ENCODE peak calls at places on chromosomes 1 and 21, in six cellular contexts. E is IMR-90, A is H1, Z is neuronal stem cell, I is mesendoderm, X is trophoblast cell. J is an unnamed sample.

GRCh38 chr1:76040327-76040868 is 34.1 kb upstream of the ST6GALNAC3 start:
- DNase-seq in X (no peak), Z (no peak), E (no peak), I (peak), A (no peak), J (no peak)

GRCh38 chr1:223641523-223642039 is 23.9 kb downstream of the CAPN8 start:
- DNase-seq in X (no peak), Z (no peak), E (no peak), A (no peak), I (peak), J (no peak)

GRCh38 chr21:33168886-33169285 is 60.9 kb upstream of the IFNAR2 start:
- DNase-seq in A (no peak), I (no peak), E (no peak), X (no peak), Z (no peak), J (no peak)

GRCh38 chr1:211829343-211830054 is 1.1 kb downstream of the LPGAT1 start:
- DNase-seq in Z (peak), I (peak), X (peak), A (no peak), E (no peak), J (peak)

GRCh38 chr1:151606384-151606783 is 5.5 kb upstream of the SNX27 start:
- DNase-seq in A (no peak), X (peak), E (peak), I (peak), Z (no peak), J (no peak)

GRCh38 chr1:22769932-22770331 is 59.3 kb downstream of the EPHB2 start:
- DNase-seq in I (no peak), X (no peak), Z (no peak), A (no peak), E (no peak), J (no peak)

GRCh38 chr1:200436436-200436835 is 26.6 kb upstream of the ZNF281 start:
- DNase-seq in Z (no peak), A (no peak), I (no peak), X (peak), E (peak), J (no peak)

GRCh38 chr1:112997781-112998180 is 41.8 kb upstream of the SLC16A1 start:
- DNase-seq in E (peak), Z (no peak), A (no peak), X (no peak), I (no peak), J (no peak)

GRCh38 chr1:200380589-200381021 is 29.2 kb downstream of the ZNF281 start:
- DNase-seq in A (no peak), Z (no peak), E (no peak), I (no peak), X (no peak), J (no peak)

GRCh38 chr1:225712391-225712790 is 59.5 kb upstream of the ENAH start:
- DNase-seq in I (no peak), Z (no peak), E (no peak), X (no peak), A (no peak), J (peak)

GRCh38 chr1:96049759-96050409 is 671.7 kb upstream of the PTBP2 start:
- DNase-seq in E (no peak), Z (no peak), A (no peak), X (no peak), I (no peak), J (no peak)

GRCh38 chr1:55352080-55352800 is 137.1 kb upstream of the USP24 start:
- DNase-seq in X (no peak), I (no peak), Z (no peak), A (no peak), E (no peak), J (no peak)

GRCh38 chr1:68600049-68600661 is 103.3 kb upstream of the DEPDC1 start:
- DNase-seq in Z (no peak), E (peak), I (peak), A (peak), X (no peak), J (peak)

GRCh38 chr1:25748531-25749205 is 51.3 kb upstream of the SELENON start:
- DNase-seq in X (peak), Z (no peak), I (no peak), A (no peak), E (no peak), J (no peak)

GRCh38 chr1:107964397-107965111 is 426 bp downstream of the VAV3 start:
- DNase-seq in A (no peak), X (no peak), Z (peak), E (no peak), I (peak), J (no peak)

GRCh38 chr1:8370928-8371327 is 53.0 kb downstream of the SLC45A1 start:
- DNase-seq in Z (no peak), I (no peak), A (no peak), E (peak), X (no peak), J (no peak)

GRCh38 chr1:211258756-211259595 is at the start of gene RCOR3:
- DNase-seq in I (peak), Z (peak), E (peak), X (peak), A (peak), J (peak)

GRCh38 chr1:158146165-158146564 is 34.5 kb upstream of the CD1D start:
- DNase-seq in X (no peak), A (no peak), E (peak), I (no peak), Z (no peak), J (peak)

GRCh38 chr1:74193908-74194307 is 4.1 kb downstream of the LRRIQ3 start:
- DNase-seq in A (no peak), E (peak), I (no peak), X (peak), Z (no peak), J (peak)

GRCh38 chr1:163459539-163459938 is 137.8 kb downstream of the NUF2 start:
- DNase-seq in I (no peak), X (no peak), A (no peak), Z (no peak), E (no peak), J (no peak)

GRCh38 chr1:56495538-56495937 is 83.8 kb downstream of the PLPP3 start:
- DNase-seq in A (no peak), Z (no peak), X (no peak), E (no peak), I (no peak), J (no peak)

GRCh38 chr1:30611741-30612309 is 111.6 kb downstream of the MATN1 start:
- DNase-seq in A (no peak), I (peak), X (no peak), E (no peak), Z (peak), J (no peak)

GRCh38 chr1:1926346-1926811 is 7.3 kb upstream of the TMEM52 start:
- DNase-seq in E (no peak), A (no peak), I (no peak), Z (no peak), X (no peak), J (no peak)

GRCh38 chr1:10625076-10625475 is 150.3 kb downstream of the PEX14 start:
- DNase-seq in X (no peak), I (no peak), A (no peak), E (no peak), Z (no peak), J (no peak)

GRCh38 chr1:234780112-234780511 is 170.1 kb upstream of the IRF2BP2 start:
- DNase-seq in Z (no peak), A (no peak), E (no peak), I (no peak), X (no peak), J (no peak)

GRCh38 chr1:61480273-61480672 is 244.7 kb downstream of the TM2D1 start:
- DNase-seq in X (no peak), A (no peak), I (no peak), E (no peak), Z (no peak), J (no peak)

GRCh38 chr1:61482170-61482569 is 242.8 kb downstream of the TM2D1 start:
- DNase-seq in Z (no peak), X (no peak), E (no peak), I (no peak), A (no peak), J (no peak)

GRCh38 chr1:61477301-61477700 is 247.6 kb downstream of the TM2D1 start:
- DNase-seq in I (peak), E (no peak), Z (no peak), A (no peak), X (no peak), J (no peak)

GRCh38 chr1:61486783-61487505 is 238.0 kb downstream of the TM2D1 start:
- DNase-seq in Z (no peak), I (no peak), E (no peak), X (peak), A (no peak), J (no peak)

DNA sequence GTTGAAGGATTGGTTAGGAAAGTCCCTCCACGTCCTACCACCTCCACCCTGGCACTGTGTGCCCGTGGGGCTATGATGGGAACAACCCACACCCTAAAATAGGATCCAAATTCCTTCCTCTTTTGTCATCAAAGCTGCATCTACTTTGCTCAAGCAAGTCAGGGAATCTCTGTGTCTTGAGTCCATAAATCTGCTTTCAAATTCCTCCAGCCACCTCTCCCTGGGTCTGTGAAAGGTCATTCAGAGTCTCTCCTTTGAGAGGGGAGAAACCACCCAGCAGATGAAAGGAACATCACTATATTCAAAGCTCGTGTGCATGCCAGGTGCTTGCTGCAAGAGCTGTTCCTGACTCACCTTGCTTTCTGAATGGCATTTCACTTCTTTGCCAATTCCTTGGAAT is 243.6 kb downstream of the TM2D1 start:
- DNase-seq in A (no peak), Z (no peak), E (no peak), I (no peak), X (no peak), J (no peak)
- H3K27ac ChIP-seq in A (no peak), Z (no peak), E (no peak), I (no peak), X (no peak), J (no peak)

GRCh38 chr1:62436039-62436465 is 797 bp upstream of the USP1 start:
- DNase-seq in A (no peak), X (no peak), E (no peak), Z (no peak), I (no peak), J (no peak)
- H2BK5ac ChIP-seq in A (peak), X (peak), E (peak), Z (peak), I (peak), J (peak)

DNA sequence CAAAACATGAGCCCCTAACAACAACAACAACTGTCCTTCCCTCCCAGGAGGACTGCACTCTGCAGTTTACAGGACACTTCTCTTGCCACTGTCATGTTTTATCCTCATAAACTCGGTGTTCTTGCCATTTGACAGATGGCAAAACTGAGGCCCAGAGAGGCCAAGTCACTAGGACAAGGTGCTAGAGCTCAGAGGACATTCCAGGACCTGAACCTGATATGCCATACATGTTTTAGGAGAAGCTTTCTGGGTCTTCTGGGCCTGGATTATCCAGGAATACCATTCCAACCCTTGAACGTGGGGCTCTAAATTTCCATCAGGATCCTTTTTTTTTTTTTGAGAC is 19.4 kb upstream of the TENT5B start:
- DNase-seq in X (no peak), E (no peak), Z (no peak), I (no peak), A (no peak), J (no peak)
- H3K4me3 ChIP-seq in X (no peak), E (no peak), Z (no peak), I (no peak), A (no peak), J (no peak)

DNA sequence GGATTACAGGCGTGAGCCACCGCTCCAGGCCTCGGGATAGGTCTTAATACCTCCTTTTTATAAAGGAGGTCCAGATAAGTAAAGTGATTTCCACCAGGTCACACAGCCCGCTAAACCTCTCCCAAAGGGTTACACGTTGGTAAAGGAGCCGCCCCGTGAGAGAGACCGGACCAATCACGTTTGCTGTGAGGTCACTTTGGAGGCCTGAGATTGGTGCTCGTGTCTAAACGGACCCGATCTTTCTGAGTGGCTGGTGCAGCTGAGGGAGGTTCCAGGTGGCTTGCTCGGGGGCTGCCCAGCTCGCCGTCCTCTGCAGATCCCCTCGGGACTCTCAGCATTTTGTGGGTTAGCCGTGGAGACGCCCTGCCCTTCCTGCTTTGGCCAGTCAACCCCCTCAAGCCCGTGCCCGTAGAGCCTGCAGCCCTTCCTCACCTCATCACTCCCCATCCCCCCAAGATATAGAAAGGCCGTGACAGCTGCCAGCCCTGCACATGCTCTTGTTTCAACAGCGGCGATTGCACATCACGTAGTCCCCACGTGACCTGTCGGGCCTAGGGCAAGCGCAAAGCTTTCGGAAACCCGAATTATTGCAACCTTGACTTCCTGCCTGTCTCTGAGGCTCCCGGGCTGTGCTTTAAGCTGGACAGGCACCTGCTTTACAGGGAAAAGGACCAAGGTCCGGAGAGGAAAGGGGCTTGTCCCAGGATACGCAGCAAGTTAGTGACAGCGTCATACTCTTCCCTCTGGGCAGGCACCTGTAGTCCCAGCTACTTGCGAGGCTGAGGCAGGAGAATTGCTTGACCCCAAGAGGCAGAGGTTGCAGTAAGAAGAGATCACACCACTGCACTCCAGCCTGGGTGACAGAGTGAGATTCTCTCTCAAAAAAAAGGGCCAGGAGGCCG is 5.0 kb upstream of the COA7 start:
- DNase-seq in A (peak), I (peak), X (peak), E (peak), Z (peak), J (peak)
- H3K27ac ChIP-seq in A (no peak), I (no peak), X (peak), E (peak), Z (peak), J (peak)

GRCh38 chr1:39130297-39130696 is 74.2 kb upstream of the MACF1 start:
- DNase-seq in A (no peak), E (peak), X (no peak), I (no peak), Z (no peak), J (peak)

GRCh38 chr1:39134768-39135333 is 69.6 kb upstream of the MACF1 start:
- DNase-seq in A (no peak), X (peak), E (no peak), I (no peak), Z (no peak), J (no peak)

GRCh38 chr1:39131940-39132339 is 72.6 kb upstream of the MACF1 start:
- DNase-seq in E (no peak), Z (no peak), A (no peak), I (no peak), X (no peak), J (no peak)

GRCh38 chr1:39133340-39133684 is 71.2 kb upstream of the MACF1 start:
- DNase-seq in Z (no peak), E (no peak), A (no peak), I (no peak), X (no peak), J (no peak)

DNA sequence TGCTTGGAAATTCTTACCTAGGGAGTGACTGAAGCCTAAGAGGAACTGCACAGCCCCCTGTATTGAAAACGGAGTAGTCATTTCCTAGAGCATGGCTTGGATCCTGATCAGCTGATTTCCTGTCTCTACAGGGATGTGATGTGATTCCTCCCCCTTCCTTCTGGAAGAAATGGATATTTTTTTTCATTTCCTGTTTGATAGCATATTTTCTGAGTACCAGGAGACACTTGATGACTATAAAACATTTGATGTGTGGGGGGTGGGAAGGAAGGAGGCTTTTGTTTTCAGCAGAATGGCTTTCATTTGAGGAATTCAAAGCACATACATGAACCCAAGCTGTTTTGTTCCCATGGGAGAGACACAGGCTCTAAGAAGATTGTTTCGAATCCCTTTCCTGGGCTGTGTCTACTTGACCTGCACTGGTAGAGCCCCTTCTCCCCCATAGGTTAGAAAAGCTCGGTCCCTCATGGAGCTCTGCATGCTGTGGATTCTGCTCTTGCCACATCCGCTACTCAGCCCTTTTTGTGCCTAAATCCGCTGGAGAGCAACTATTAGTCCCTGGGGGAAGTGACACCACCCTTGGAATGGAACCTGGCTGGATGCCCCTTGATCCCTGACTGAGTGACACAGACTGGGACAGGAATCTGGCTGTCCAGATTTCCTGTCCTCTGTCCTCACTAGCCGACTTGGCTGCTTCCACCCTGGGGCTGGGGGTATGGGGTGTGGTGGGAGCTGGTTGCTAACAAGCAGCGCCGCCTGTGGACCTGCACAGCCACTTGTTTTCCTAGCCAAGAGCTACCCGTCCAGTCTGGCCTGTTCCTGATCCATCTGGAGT is 71.8 kb upstream of the MACF1 start:
- DNase-seq in E (peak), A (peak), X (peak), I (peak), Z (peak), J (peak)
- H2BK5ac ChIP-seq in E (peak), A (peak), X (peak), I (no peak), Z (no peak), J (no peak)

GRCh38 chr1:154329152-154329521 is 3.8 kb downstream of the ATP8B2 start:
- DNase-seq in X (no peak), I (peak), E (no peak), A (no peak), Z (no peak), J (no peak)
- H3K4me3 ChIP-seq in X (no peak), I (no peak), E (peak), A (peak), Z (peak), J (peak)

GRCh38 chr1:164771568-164772350 is 212.8 kb downstream of the PBX1 start:
- DNase-seq in Z (no peak), I (peak), A (no peak), E (peak), X (peak), J (peak)
- H3K27ac ChIP-seq in Z (no peak), I (peak), A (no peak), E (peak), X (peak), J (peak)

GRCh38 chr1:204411451-204412245 is at the start of gene PPP1R15B:
- DNase-seq in A (peak), X (peak), I (peak), E (peak), Z (peak), J (peak)

GRCh38 chr1:204409111-204409510 is 2.5 kb downstream of the PPP1R15B start:
- DNase-seq in A (no peak), Z (no peak), X (no peak), E (no peak), I (no peak), J (peak)

GRCh38 chr1:204408602-204409001 is 3.0 kb downstream of the PPP1R15B start:
- DNase-seq in Z (no peak), I (no peak), X (no peak), A (no peak), E (no peak), J (no peak)

GRCh38 chr1:204409878-204410763 is 1.5 kb downstream of the PPP1R15B start:
- DNase-seq in X (no peak), Z (no peak), A (no peak), I (no peak), E (no peak), J (no peak)

DNA sequence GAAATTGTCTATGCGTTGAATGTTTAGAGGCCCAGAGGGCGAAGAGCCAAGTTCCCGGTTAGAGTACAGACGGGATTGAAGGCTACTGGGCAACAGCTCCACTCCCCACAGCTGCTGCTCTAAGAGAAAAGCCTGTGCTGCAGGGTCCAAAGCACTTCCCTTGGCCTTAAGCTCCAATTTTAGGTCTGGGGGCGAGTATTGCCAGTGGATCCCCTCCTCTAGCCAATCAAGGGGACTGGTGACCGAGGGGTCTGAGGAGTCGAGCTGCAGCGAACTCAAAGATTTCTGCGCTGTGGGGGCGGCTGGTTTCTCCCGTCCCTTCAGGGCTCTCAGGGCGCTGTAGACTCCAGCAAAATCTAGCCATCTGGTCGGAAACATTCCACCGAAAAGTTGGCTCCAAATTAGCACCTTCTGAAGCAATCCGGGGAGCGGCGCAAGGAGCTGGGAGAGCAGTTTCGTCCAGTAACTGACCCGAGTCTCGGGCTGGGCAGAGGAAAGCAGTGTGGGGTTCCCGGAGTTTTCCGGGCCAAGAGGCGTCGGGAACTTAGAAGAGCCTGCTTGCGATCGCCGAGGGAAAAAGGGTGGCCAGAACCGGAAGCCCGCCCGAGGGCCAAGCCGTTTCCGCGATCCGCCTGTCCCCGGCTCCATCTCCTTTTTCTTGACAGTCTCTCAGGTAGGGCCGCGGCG is 710 bp downstream of the PPP1R15B start:
- DNase-seq in E (peak), Z (no peak), A (no peak), I (peak), X (peak), J (peak)
- H2BK5ac ChIP-seq in E (peak), Z (peak), A (peak), I (peak), X (peak), J (peak)

J was measured in mesenchymal stem cell.